ENCODE peak calls at places on chromosomes 5 and 9, in six cellular contexts. D is HepG2, M is GM12892, Y is K562, A is H1, B is GM12878. Q is an unnamed sample.

GRCh38 chr9:95055851-95056551 is 261.5 kb downstream of the FANCC start:
- DNase-seq in Y (no peak), B (no peak), D (no peak), M (no peak), A (no peak), Q (no peak)

GRCh38 chr5:175337680-175338079 is 106.3 kb downstream of the DRD1 start:
- DNase-seq in M (no peak), D (no peak), B (no peak), A (no peak), Y (no peak), Q (no peak)

GRCh38 chr9:69120380-69121154 is 53.5 kb upstream of the TJP2 start:
- DNase-seq in M (peak; percentile 43), D (peak; percentile 81), A (peak; percentile 81), B (no peak), Y (no peak), Q (peak; percentile 44)

GRCh38 chr5:134515801-134516200 is 9.7 kb upstream of the JADE2 start:
- DNase-seq in M (no peak), B (no peak), Y (no peak), D (no peak), A (no peak), Q (no peak)

GRCh38 chr9:2161661-2162060 is 146.5 kb downstream of the SMARCA2 start:
- DNase-seq in Y (no peak), M (no peak), B (no peak), A (no peak), D (no peak), Q (no peak)

GRCh38 chr5:456351-457194 is 13.6 kb downstream of the EXOC3 start:
- DNase-seq in Y (no peak), D (no peak), M (no peak), B (no peak), A (no peak), Q (no peak)

GRCh38 chr5:93674138-93674537 is 67.3 kb downstream of the POU5F2 start:
- DNase-seq in M (no peak), A (no peak), Y (no peak), B (no peak), D (no peak), Q (no peak)

GRCh38 chr5:57470339-57470738 is 12.3 kb downstream of the ACTBL2 start:
- DNase-seq in M (no peak), B (no peak), D (no peak), Y (no peak), A (no peak), Q (no peak)

GRCh38 chr9:479951-480350 is 265.3 kb downstream of the DOCK8 start:
- DNase-seq in B (no peak), A (no peak), D (no peak), M (no peak), Y (no peak), Q (no peak)

GRCh38 chr9:34611811-34612787 is at the start of gene RPP25L:
- DNase-seq in B (no peak), A (no peak), M (peak; percentile 96), Y (peak; percentile 85), D (peak; percentile 62), Q (peak; percentile 91)

GRCh38 chr5:123154857-123155467 is 65.9 kb downstream of the PRDM6 start:
- DNase-seq in Y (no peak), B (no peak), A (no peak), D (no peak), M (no peak), Q (no peak)

GRCh38 chr5:107533946-107534876 is 136.5 kb downstream of the EFNA5 start:
- DNase-seq in B (no peak), M (no peak), Y (no peak), A (no peak), D (no peak), Q (no peak)

GRCh38 chr5:158978061-158978745 is 121.5 kb downstream of the EBF1 start:
- DNase-seq in M (no peak), B (no peak), A (no peak), D (no peak), Y (no peak), Q (no peak)

GRCh38 chr5:123156577-123157296 is 67.7 kb downstream of the PRDM6 start:
- DNase-seq in B (no peak), M (no peak), A (no peak), Y (no peak), D (no peak), Q (no peak)

GRCh38 chr5:113195726-113196125 is 219.1 kb downstream of the DCP2 start:
- DNase-seq in Y (no peak), B (no peak), A (no peak), M (no peak), D (no peak), Q (no peak)

GRCh38 chr9:35195683-35196082 is 33.9 kb downstream of the UNC13B start:
- DNase-seq in D (no peak), M (no peak), B (no peak), A (no peak), Y (peak; percentile 6), Q (no peak)

GRCh38 chr9:97721396-97721795 is 24.3 kb upstream of the XPA start:
- DNase-seq in M (no peak), D (no peak), B (no peak), Y (no peak), A (no peak), Q (no peak)

GRCh38 chr5:142664067-142664466 is 21.8 kb downstream of the FGF1 start:
- DNase-seq in Y (no peak), A (no peak), B (no peak), M (no peak), D (no peak), Q (no peak)

GRCh38 chr5:123119334-123119986 is 30.4 kb downstream of the PRDM6 start:
- DNase-seq in D (peak; percentile 17), Y (no peak), B (no peak), M (no peak), A (peak; percentile 69), Q (no peak)

GRCh38 chr5:96439477-96440184 is 6.6 kb upstream of the PCSK1 start:
- DNase-seq in M (no peak), A (no peak), Y (no peak), B (peak; percentile 56), D (no peak), Q (no peak)

GRCh38 chr9:76985581-76985980 is 33.9 kb upstream of the FOXB2 start:
- DNase-seq in M (no peak), D (no peak), Y (no peak), B (no peak), A (no peak), Q (no peak)

GRCh38 chr5:36156619-36157018 is 4.7 kb downstream of the SKP2 start:
- DNase-seq in B (no peak), Y (no peak), A (no peak), M (no peak), D (peak; percentile 29), Q (no peak)

GRCh38 chr5:168603776-168604175 is 24.6 kb upstream of the PANK3 start:
- DNase-seq in M (no peak), Y (no peak), A (no peak), B (no peak), D (no peak), Q (no peak)

GRCh38 chr5:39902626-39903025 is 477.8 kb upstream of the DAB2 start:
- DNase-seq in D (no peak), Y (no peak), M (no peak), B (no peak), A (no peak), Q (no peak)

GRCh38 chr9:99296375-99296951 is 74.4 kb downstream of the SEC61B start:
- DNase-seq in Y (peak; percentile 41), D (no peak), M (no peak), B (no peak), A (no peak), Q (peak; percentile 32)

GRCh38 chr5:151569132-151570046 is 21.7 kb downstream of the FAT2 start:
- DNase-seq in B (peak; percentile 35), Y (no peak), D (no peak), A (no peak), M (no peak), Q (no peak)

GRCh38 chr5:92353107-92354030 is 970.3 kb upstream of the ARRDC3 start:
- DNase-seq in M (no peak), Y (no peak), D (peak; percentile 71), B (no peak), A (no peak), Q (no peak)

GRCh38 chr5:74632947-74633356 is 7.6 kb downstream of the ENC1 start:
- DNase-seq in M (no peak), D (peak; percentile 68), A (no peak), B (no peak), Y (no peak), Q (no peak)

GRCh38 chr5:111003623-111004022 is 67.9 kb upstream of the TSLP start:
- DNase-seq in A (no peak), B (no peak), M (no peak), Y (no peak), D (no peak), Q (no peak)

GRCh38 chr9:123796073-123796472 is 133.9 kb downstream of the DENND1A start:
- DNase-seq in D (no peak), Y (no peak), A (no peak), M (no peak), B (peak; percentile 31), Q (no peak)

GRCh38 chr9:115643948-115644727 is 509.5 kb upstream of the PAPPA start:
- DNase-seq in A (no peak), Y (no peak), M (no peak), B (no peak), D (no peak), Q (no peak)

GRCh38 chr9:86175223-86175622 is 75.9 kb upstream of the GOLM1 start:
- DNase-seq in D (no peak), Y (no peak), B (no peak), M (no peak), A (no peak), Q (no peak)
- TF ChIP-seq TAF1 in D (no peak), Y (no peak), B (no peak), M (no peak), A (no peak), Q (no peak)

GRCh38 chr9:89179920-89180667 is 1.5 kb upstream of the SHC3 start:
- DNase-seq in D (peak; percentile 82), A (peak; percentile 75), M (no peak), B (no peak), Y (peak; percentile 18), Q (no peak)
- TF ChIP-seq POLR2A in D (peak; percentile 80), A (peak; percentile 79), M (no peak), B (no peak), Y (no peak), Q (no peak)

GRCh38 chr5:136924490-136924889 is 559.1 kb upstream of the TRPC7 start:
- DNase-seq in B (no peak), M (no peak), Y (no peak), A (no peak), D (no peak), Q (no peak)
- TF ChIP-seq TAF1 in B (no peak), M (no peak), Y (no peak), A (no peak), D (no peak), Q (no peak)

GRCh38 chr5:132295505-132296411 is 1.6 kb downstream of the SLC22A4 start:
- DNase-seq in Y (no peak), M (no peak), A (no peak), B (no peak), D (no peak), Q (no peak)

GRCh38 chr5:132293992-132294727 is at the start of gene SLC22A4:
- DNase-seq in M (peak; percentile 71), A (no peak), D (peak; percentile 87), Y (peak; percentile 90), B (no peak), Q (peak; percentile 82)

GRCh38 chr5:132296412-132297001 is 2.3 kb downstream of the SLC22A4 start:
- DNase-seq in M (no peak), B (no peak), Y (no peak), D (no peak), A (no peak), Q (no peak)

GRCh38 chr5:132293066-132293991 is 865 bp upstream of the SLC22A4 start:
- DNase-seq in D (peak; percentile 82), M (peak; percentile 57), B (no peak), Y (peak; percentile 86), A (no peak), Q (peak; percentile 46)

GRCh38 chr5:132294728-132295504 is 722 bp downstream of the SLC22A4 start:
- DNase-seq in A (no peak), M (no peak), B (no peak), D (no peak), Y (peak; percentile 63), Q (no peak)
- TF ChIP-seq POLR2A in A (no peak), M (no peak), B (no peak), D (no peak), Y (no peak), Q (no peak)